ENCODE peak calls at places on chromosomes 1 and 21, in six cellular contexts. T is fibroblast of the aortic adventitia, P is fibroblast of lung, A is colonic mucosa, E is left lung, B is nephron progenitor cell. U is an unnamed sample.

GRCh38 chr1:50027794-50028193 is 4.0 kb upstream of the AGBL4 start:
- DNase-seq in T (no peak), P (no peak), A (no peak), E (no peak), B (no peak), U (no peak)

GRCh38 chr21:46503922-46504539 is 45.3 kb downstream of the DIP2A start:
- DNase-seq in T (no peak), P (no peak), A (no peak), E (no peak), B (no peak), U (no peak)

GRCh38 chr21:40129809-40130208 is 262.6 kb downstream of the PCP4 start:
- DNase-seq in T (no peak), P (no peak), A (no peak), E (no peak), B (no peak), U (no peak)

GRCh38 chr1:109793089-109793485 is 29.4 kb upstream of the EPS8L3 start:
- DNase-seq in T (no peak), P (no peak), A (peak), E (no peak), B (no peak), U (no peak)

GRCh38 chr1:90434460-90434859 is 282.6 kb downstream of the BARHL2 start:
- DNase-seq in T (no peak), P (no peak), A (no peak), E (no peak), B (no peak), U (no peak)

GRCh38 chr1:247111259-247111635 is 7.1 kb upstream of the ZNF669 start:
- DNase-seq in T (no peak), P (no peak), A (no peak), E (peak), B (no peak), U (no peak)

GRCh38 chr1:16296643-16297042 is 55.6 kb downstream of the FBXO42 start:
- DNase-seq in T (no peak), P (no peak), A (no peak), E (no peak), B (no peak), U (no peak)

GRCh38 chr21:36320421-36321324 is 676 bp downstream of the MORC3 start:
- DNase-seq in T (peak), P (peak), A (peak), E (peak), B (no peak), U (peak)

GRCh38 chr1:30008998-30009657 is 714.3 kb downstream of the MATN1 start:
- DNase-seq in T (no peak), P (no peak), A (no peak), E (no peak), B (no peak), U (no peak)

GRCh38 chr21:32626633-32627196 is 14.5 kb upstream of the CFAP298 start:
- DNase-seq in T (peak), P (peak), A (no peak), E (no peak), B (no peak), U (peak)

GRCh38 chr1:24503003-24503751 is 541 bp downstream of the RCAN3 start:
- DNase-seq in T (no peak), P (no peak), A (peak), E (peak), B (no peak), U (no peak)

GRCh38 chr1:228735871-228736586 is 750 bp downstream of the RHOU start:
- DNase-seq in T (peak), P (peak), A (peak), E (peak), B (peak), U (peak)

GRCh38 chr1:238293075-238293474 is 402.4 kb upstream of the ZP4 start:
- DNase-seq in T (no peak), P (no peak), A (no peak), E (no peak), B (no peak), U (no peak)

GRCh38 chr1:178094752-178095645 is 1.1 kb downstream of the RASAL2 start:
- DNase-seq in T (peak), P (peak), A (no peak), E (no peak), B (no peak), U (peak)

DNA sequence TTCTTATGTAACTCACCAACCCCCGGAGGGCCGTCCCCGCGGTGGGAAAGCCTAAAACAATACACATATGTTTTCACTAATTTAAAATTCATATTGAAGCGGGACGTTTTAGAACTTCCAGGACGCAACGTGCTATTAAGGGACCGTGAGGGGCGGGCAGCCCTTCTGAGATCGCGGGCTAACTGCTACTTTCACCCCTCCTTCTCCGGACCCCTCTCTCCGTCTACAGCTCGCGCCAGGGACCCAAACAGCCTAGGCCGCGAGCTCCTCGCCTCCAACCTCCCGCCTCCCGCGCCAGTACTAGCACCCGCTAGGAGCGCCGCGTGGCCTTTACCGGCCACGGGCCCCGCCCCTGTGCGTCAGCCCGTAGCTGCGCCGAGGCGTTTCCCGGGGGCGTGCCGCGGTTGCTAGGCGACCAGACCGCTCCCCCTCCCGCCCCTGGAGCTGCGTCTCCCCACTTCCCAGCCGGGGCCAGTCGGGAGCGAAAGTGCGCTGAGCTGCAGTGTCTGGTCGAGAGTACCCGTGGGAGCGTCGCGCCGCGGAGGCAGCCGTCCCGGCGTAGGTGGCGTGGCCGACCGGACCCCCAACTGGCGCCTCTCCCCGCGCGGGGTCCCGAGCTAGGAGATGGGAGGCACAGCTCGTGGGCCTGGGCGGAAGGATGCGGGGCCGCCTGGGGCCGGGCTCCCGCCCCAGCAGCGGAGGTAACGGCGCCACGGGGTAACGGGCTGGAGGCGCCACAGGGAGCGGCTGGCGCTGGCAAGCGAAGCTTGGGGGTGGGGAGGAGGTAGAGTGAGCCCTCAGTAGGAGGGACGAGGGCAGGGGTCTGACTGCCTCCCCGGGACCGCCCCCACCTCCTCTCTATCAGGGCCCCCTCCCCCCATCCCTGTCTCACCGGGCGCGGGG is at the start of gene DYRK3:
- DNase-seq in T (peak), P (peak), A (peak), E (peak), B (peak), U (peak)
- TF ChIP-seq CTCF in T (peak), P (no peak), A (no peak), E (no peak), B (no peak), U (peak)

DNA sequence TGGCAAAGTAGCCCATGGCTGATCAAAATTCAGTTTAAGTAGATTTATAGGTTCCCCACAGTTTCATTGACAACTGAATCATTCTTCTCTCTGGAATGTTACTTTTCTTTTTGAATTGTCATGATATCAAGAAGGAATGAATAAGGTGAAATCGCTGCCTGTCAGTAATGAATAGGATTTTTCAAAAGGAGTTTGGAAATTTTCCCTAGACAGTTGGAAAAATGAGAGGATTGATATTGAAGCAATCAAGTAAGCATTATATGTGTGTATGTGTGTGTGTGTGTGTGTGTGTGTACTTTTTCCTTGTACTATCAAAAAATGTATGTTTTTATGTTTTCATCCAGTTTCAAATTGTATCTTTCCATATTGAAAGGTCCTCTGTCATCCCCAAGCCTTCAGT is 479.5 kb downstream of the MRPL39 start:
- DNase-seq in T (no peak), P (no peak), A (no peak), E (no peak), B (no peak), U (no peak)
- TF ChIP-seq CTCF in T (no peak), P (no peak), A (no peak), E (no peak), B (no peak), U (no peak)

DNA sequence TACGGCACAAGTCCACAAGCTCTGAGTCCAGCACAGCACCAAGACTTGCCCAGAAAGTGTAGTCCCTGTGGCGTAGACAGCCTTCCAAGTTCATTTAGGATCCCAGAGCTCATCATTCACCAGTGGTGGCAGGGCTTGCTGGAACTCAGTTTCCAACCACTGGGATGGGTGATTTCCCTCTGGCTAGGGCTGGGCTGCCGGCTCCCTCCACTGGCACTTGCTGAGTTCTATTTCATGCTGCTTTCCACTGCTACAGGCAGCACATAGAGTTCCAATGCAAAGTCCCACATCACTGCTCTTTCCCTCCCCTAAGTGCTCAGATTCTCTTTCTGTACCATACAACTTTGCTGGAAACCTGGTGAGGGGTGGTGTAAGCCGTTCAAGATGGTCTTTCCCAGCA is 510.3 kb upstream of the TMPRSS15 start:
- DNase-seq in T (no peak), P (no peak), A (no peak), E (peak), B (no peak), U (no peak)
- TF ChIP-seq CTCF in T (no peak), P (no peak), A (no peak), E (no peak), B (no peak), U (no peak)

DNA sequence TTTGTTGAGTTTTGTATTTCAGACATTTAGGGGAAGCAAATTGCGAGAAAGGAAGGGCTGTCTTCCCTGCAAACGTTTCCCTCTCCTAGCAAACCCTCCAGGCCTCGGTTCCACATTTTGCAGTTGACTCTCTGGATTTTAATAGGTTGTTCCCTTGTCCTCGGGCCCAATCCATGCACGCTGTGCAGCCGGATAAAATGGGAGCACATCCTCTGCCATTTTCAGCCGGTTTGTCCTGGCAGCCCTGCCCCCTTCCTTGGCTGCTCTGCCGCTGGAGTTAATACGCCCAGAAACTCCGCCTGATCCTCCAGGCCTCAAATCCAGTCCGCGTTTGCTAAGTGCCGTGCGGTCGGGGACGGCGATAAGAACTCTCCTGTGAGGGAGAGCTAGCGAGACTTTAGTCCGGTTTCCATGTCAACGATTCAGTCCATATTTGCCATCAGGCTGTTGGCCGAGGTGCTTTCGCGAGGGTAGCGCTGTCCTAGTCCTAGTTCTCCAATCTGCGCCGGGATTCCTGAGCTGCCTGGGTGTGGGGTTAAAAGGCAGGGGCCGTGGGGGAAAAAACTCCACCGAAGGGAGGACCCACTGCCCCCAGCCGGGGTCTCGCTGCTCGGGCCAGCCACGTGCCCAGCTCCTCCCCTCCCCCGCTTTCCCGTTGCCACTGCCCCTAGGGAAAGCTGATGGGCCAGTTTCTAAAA is 2.9 kb upstream of the ARID1A start:
- DNase-seq in T (peak), P (peak), A (peak), E (peak), B (peak), U (peak)
- TF ChIP-seq CTCF in T (no peak), P (no peak), A (no peak), E (no peak), B (no peak), U (no peak)

GRCh38 chr1:82019512-82019911 is 218.8 kb downstream of the ADGRL2 start:
- DNase-seq in T (no peak), P (no peak), A (no peak), E (no peak), B (no peak), U (no peak)

GRCh38 chr1:82013702-82014101 is 213.0 kb downstream of the ADGRL2 start:
- DNase-seq in T (no peak), P (no peak), A (no peak), E (no peak), B (no peak), U (no peak)

GRCh38 chr1:82018319-82018718 is 217.6 kb downstream of the ADGRL2 start:
- DNase-seq in T (no peak), P (no peak), A (no peak), E (no peak), B (no peak), U (no peak)

GRCh38 chr1:82015444-82015843 is 214.7 kb downstream of the ADGRL2 start:
- DNase-seq in T (no peak), P (no peak), A (no peak), E (no peak), B (no peak), U (no peak)
- TF ChIP-seq CTCF in T (no peak), P (no peak), A (no peak), E (no peak), B (no peak), U (no peak)

DNA sequence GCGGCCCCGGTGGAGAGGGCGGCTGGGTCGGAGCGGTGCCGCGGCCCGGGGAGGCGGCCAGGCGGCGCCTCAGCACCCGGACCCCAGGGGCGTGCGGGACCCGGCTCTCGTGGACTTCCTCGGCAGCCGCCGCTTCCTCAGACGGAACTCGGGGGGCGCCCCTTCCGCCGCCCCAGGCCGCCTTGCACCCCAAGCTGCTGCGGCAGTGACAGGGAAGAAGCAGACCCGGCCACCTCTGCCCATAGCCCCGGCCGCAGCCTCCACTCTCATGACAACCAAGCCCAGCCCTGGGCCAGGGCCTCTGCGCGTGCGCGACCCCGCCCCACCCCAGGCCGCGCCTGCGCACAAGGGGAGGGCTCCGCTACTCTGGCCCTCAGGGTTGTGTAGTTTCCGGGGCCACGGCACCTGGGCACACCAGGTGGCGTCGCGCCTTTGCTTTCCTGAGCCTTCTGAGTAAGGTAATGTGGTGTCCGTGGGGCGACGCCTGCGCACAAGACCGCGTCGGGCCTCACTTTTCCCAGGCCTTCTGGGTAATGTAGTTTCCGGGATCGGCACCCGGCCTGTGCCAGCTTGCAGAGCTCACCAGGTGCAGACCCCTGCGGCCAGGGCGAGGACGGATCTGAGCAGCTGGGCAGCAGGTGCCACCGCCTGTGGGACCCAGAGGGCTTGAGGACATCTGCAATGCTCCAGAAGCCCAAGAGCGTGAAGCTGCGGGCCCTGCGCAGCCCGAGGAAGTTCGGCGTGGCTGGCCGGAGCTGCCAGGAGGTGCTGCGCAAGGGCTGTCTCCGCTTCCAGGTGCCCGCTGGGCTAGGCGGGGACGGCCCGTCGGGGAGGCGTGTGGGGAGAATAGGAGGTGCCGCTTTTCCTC is at the start of the genes CEP104 and DFFB:
- DNase-seq in T (peak), P (peak), A (peak), E (peak), B (peak), U (peak)
- TF ChIP-seq CTCF in T (no peak), P (no peak), A (peak), E (no peak), B (no peak), U (no peak)